ENCODE peak calls at places on chromosomes 13 and 19, in eight cellular contexts. R is AG09319, D is omental fat pad, T is astrocyte of the spinal cord, I is dorsolateral prefrontal cortex, J is cardiac muscle cell, H is PC-3, X is kidney. P is an unnamed sample.

GRCh38 chr19:48506138-48506733 is 5.4 kb downstream of the LMTK3 start:
- DNase-seq in D (no peak), J (no peak), H (peak), X (no peak), R (peak), I (no peak), T (peak), P (no peak)

GRCh38 chr19:51194527-51195315 is 30.2 kb upstream of the CD33 start:
- DNase-seq in T (no peak), X (no peak), I (no peak), D (no peak), J (no peak), H (no peak), R (no peak), P (no peak)

GRCh38 chr13:102678339-102679122 is 16.3 kb downstream of the METTL21C start:
- DNase-seq in T (no peak), J (no peak), H (no peak), D (no peak), R (no peak), X (no peak), I (no peak), P (no peak)

GRCh38 chr19:47992070-47992469 is at the start of gene BSPH1:
- DNase-seq in D (no peak), H (no peak), J (no peak), T (no peak), X (no peak), R (no peak), I (no peak), P (no peak)

GRCh38 chr13:48749144-48749543 is 95.4 kb downstream of the CYSLTR2 start:
- DNase-seq in I (no peak), D (no peak), T (peak), R (no peak), J (no peak), X (no peak), H (peak), P (no peak)

GRCh38 chr13:31859546-31859945 is 120.2 kb downstream of the RXFP2 start:
- DNase-seq in R (no peak), D (no peak), H (no peak), T (no peak), J (no peak), X (no peak), I (no peak), P (no peak)

GRCh38 chr13:113748101-113748861 is 10.7 kb upstream of the TMEM255B start:
- DNase-seq in D (no peak), J (no peak), T (no peak), X (peak), I (no peak), H (no peak), R (no peak), P (no peak)

GRCh38 chr13:73533111-73533510 is 474.3 kb downstream of the KLF5 start:
- DNase-seq in J (no peak), T (no peak), R (no peak), X (no peak), H (no peak), D (no peak), I (no peak), P (no peak)

GRCh38 chr19:2042485-2043268 is 8.4 kb downstream of the MKNK2 start:
- DNase-seq in T (no peak), I (no peak), R (no peak), J (no peak), H (no peak), D (no peak), X (peak), P (no peak)

GRCh38 chr13:76944457-76944856 is 3.9 kb upstream of the ACOD1 start:
- DNase-seq in J (no peak), T (peak), H (peak), D (no peak), R (no peak), X (no peak), I (no peak), P (no peak)

GRCh38 chr13:107493271-107493670 is 722.1 kb downstream of the LIG4 start:
- DNase-seq in D (no peak), I (no peak), H (peak), J (no peak), X (no peak), R (no peak), T (no peak), P (no peak)
- TF ChIP-seq CTCF in D (no peak), I (no peak), H (no peak), J (no peak), X (no peak), R (no peak), T (no peak), P (no peak)

GRCh38 chr13:75761373-75761772 is 125.2 kb downstream of the LMO7 start:
- DNase-seq in T (no peak), X (no peak), J (no peak), H (no peak), R (no peak), D (no peak), I (no peak), P (no peak)

GRCh38 chr13:75762066-75762937 is 126.2 kb downstream of the LMO7 start:
- DNase-seq in R (no peak), T (no peak), X (no peak), J (no peak), H (peak), I (no peak), D (no peak), P (no peak)

GRCh38 chr13:75762967-75763366 is 126.8 kb downstream of the LMO7 start:
- DNase-seq in H (no peak), R (no peak), D (no peak), J (no peak), T (no peak), X (no peak), I (no peak), P (no peak)

GRCh38 chr13:75759531-75759930 is 123.4 kb downstream of the LMO7 start:
- DNase-seq in J (no peak), H (no peak), R (no peak), T (no peak), I (no peak), X (peak), D (no peak), P (no peak)

DNA sequence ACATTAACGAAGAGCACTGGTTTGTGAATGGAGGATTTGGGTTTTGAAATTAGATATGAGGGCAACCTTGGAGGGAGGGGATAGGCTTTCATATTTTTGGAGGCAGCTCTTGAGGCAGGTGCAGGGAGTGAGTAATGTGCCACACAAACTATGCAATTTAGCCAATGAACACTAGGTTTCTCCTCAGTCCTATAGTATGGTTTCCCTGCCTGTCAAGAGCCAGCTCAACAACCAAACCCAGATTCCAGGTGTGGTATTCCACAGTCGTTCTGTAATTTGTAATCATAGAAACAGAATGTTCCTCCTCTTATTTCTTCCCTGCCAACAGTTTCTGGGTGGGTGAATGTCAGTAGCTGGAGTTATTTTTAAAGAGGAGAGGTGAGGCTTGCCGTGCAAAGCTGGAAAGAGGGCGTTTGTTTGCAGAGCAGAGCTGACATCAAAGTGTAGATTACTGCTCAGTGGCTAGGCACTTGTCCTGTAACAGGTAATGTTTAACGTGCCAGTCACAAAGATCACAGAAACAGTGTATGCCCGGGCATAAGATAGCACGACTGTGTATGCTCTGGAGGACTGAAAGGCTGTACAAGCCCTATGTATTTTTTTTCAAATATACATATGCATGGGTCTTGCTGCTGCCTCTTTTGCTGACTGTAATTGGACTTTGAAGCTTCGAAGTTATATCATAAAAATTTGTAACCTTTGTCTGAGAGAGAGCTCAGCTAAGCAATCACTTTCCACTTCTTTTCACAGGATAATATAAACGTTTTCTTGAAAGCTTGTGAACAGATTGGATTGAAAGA is 124.3 kb downstream of the LMO7 start:
- DNase-seq in D (no peak), I (no peak), T (no peak), J (peak), X (peak), R (no peak), H (peak), P (no peak)
- TF ChIP-seq CTCF in D (no peak), I (no peak), T (no peak), J (no peak), X (peak), R (no peak), H (peak), P (peak)

DNA sequence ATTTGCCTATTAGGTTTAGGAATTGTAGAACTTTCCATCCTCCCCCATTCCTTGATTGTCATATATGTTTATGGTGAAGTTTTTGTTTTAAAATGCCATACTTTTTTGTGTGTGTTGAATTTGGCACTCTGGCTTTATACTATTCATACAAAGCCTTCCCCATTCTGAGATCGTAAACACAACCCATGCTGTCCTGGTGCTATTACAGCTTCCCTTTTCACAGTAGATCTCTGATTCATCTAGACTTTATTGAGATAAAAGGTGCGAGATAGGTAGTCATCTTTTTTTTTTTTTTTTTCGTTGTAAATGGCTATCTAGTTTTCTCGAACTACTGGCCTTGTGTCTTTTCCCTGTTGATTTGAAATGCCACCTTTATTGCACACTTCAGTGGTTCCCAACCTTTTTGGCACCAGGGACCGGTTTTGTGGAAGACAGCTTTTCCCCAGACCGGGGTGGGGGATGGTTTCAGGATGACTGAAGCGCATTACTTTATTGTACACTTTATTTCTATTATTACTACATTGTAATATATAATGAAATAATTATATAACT is 94.6 kb downstream of the LRCH1 start:
- DNase-seq in T (no peak), R (no peak), X (no peak), I (no peak), D (no peak), H (no peak), J (no peak), P (no peak)
- TF ChIP-seq CTCF in T (no peak), R (no peak), X (no peak), I (no peak), D (no peak), H (no peak), J (no peak), P (no peak)

GRCh38 chr13:51814071-51814470 is 10.1 kb upstream of the DHRS12 start:
- DNase-seq in H (no peak), D (no peak), J (no peak), T (no peak), I (no peak), R (no peak), X (no peak), P (no peak)

GRCh38 chr13:51814825-51815650 is 11.1 kb upstream of the DHRS12 start:
- DNase-seq in H (peak), J (peak), X (no peak), D (no peak), R (no peak), I (no peak), T (peak), P (peak)

GRCh38 chr13:51816604-51817254 is 12.8 kb upstream of the DHRS12 start:
- DNase-seq in I (no peak), D (no peak), X (no peak), H (peak), R (no peak), T (no peak), J (no peak), P (no peak)

GRCh38 chr13:51817717-51818116 is 13.8 kb upstream of the DHRS12 start:
- DNase-seq in I (no peak), T (no peak), D (no peak), J (no peak), H (no peak), X (no peak), R (no peak), P (no peak)

DNA sequence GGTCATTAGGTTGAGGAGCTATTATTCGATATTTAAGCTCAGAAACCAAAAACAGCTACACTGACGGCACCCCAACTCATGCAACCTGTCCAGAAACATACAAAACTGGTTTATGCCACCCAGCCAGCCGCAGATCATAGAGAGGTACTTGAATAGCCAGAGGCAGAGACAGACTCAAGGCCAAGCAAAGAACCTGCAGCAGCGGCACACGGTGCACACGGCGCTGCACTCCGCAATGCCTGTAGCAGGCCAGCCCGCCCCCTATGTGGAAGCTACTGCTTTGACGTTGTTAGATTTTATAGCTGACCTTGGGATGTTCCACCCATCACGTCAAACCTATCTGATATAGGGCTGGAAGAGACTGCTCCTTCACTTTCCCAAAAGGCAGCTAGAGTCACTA is 11.9 kb upstream of the DHRS12 start:
- DNase-seq in R (no peak), D (no peak), X (no peak), I (no peak), H (peak), T (no peak), J (no peak), P (no peak)
- TF ChIP-seq CTCF in R (no peak), D (no peak), X (no peak), I (no peak), H (no peak), T (no peak), J (no peak), P (no peak)

DNA sequence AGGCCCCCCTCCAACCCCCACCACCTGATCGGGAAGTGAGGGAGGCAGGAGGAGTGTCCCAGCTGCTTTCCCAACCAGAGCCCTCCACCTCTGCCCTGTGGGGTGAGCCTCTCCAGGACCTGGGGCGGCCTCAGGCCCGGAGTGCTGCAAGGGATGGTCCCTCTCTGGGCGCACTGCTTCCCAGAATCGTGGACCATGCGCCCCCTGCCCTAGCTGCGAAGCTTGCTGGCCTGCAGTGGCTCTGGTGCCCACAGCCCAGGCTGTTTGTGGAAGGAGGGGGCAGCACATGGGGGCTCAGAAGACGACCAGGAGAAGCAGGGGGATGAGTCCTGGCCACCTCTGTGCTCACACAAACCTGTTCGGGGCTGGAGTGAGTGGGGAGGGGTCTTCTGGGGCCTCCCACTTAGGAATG is 33.6 kb downstream of the CEBPG start:
- DNase-seq in I (no peak), H (no peak), X (no peak), R (no peak), D (no peak), T (no peak), J (no peak), P (no peak)
- TF ChIP-seq CTCF in I (no peak), H (no peak), X (no peak), R (no peak), D (no peak), T (no peak), J (no peak), P (no peak)

GRCh38 chr13:74886496-74886895 is 595.5 kb downstream of the TBC1D4 start:
- DNase-seq in J (no peak), I (no peak), T (peak), D (no peak), H (peak), R (no peak), X (no peak), P (no peak)

GRCh38 chr13:74889321-74889720 is 592.6 kb downstream of the TBC1D4 start:
- DNase-seq in T (no peak), I (no peak), H (peak), J (no peak), R (no peak), D (no peak), X (no peak), P (no peak)

GRCh38 chr13:74883834-74884233 is 598.1 kb downstream of the TBC1D4 start:
- DNase-seq in H (no peak), X (no peak), I (no peak), R (no peak), D (no peak), J (no peak), T (no peak), P (no peak)
- TF ChIP-seq CTCF in H (peak), X (no peak), I (no peak), R (peak), D (no peak), J (peak), T (peak), P (peak)

DNA sequence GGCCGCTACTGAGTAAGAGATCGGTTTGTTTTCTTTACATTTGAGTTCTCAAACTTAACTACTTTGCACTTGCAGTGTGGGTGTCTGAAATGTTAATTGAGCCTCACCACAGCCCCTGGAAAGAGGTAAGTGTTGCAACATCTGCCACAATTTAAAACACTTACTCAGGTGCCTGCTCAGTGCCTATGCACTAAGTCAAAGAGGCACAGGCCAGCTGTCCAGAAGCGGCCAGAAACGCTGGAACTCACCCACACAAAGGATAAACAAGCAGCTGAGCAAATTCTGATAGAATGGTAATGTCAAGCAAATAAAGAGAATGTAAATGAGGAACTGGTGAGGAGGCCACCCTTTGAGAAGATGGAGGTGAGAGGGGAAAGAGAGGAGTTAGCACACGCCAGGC is 67.8 kb upstream of the SERP2 start:
- DNase-seq in R (no peak), D (no peak), I (no peak), X (no peak), J (no peak), T (peak), H (peak), P (no peak)
- TF ChIP-seq CTCF in R (no peak), D (no peak), I (no peak), X (no peak), J (no peak), T (no peak), H (no peak), P (no peak)